ENCODE peak calls at places on chromosomes 4 and X, in six cellular contexts. A is SK-N-SH, Z is HL-60, Y is HepG2, U is A549, P is K562. F is an unnamed sample.

GRCh38 chr4:123107444-123108252 is 185.3 kb upstream of the NUDT6 start:
- DNase-seq in A (no peak), Z (no peak), Y (no peak), U (no peak), P (no peak), F (no peak)

GRCh38 chrX:118536687-118537461 is 41.3 kb downstream of the DOCK11 start:
- DNase-seq in A (peak; percentile 18), Z (no peak), Y (no peak), U (peak; percentile 14), P (peak; percentile 21), F (no peak)

GRCh38 chrX:63934791-63935190 is 149.8 kb upstream of the ARHGEF9 start:
- DNase-seq in A (no peak), Z (no peak), Y (no peak), U (no peak), P (no peak), F (no peak)

GRCh38 chr4:121693450-121693849 is 3.3 kb downstream of the ANXA5 start:
- DNase-seq in A (no peak), Z (no peak), Y (no peak), U (no peak), P (no peak), F (no peak)

GRCh38 chr4:118842055-118842454 is 6.1 kb upstream of the SEC24D start:
- DNase-seq in A (no peak), Z (no peak), Y (no peak), U (no peak), P (no peak), F (peak; percentile 68)

GRCh38 chrX:71542411-71542810 is 9.5 kb downstream of the OGT start:
- DNase-seq in A (no peak), Z (no peak), Y (no peak), U (no peak), P (no peak), F (no peak)

GRCh38 chr4:6402566-6403399 is 69.6 kb downstream of the PPP2R2C start:
- DNase-seq in A (no peak), Z (no peak), Y (no peak), U (no peak), P (no peak), F (no peak)

GRCh38 chrX:150897371-150898319 is 823 bp downstream of the CD99L2 start:
- DNase-seq in A (peak; percentile 34), Z (peak; percentile 7), Y (no peak), U (peak; percentile 24), P (peak; percentile 12), F (no peak)

GRCh38 chr4:28558871-28559270 is 1698.2 kb downstream of the STIM2 start:
- DNase-seq in A (no peak), Z (no peak), Y (no peak), U (no peak), P (no peak), F (no peak)

GRCh38 chrX:96244955-96245354 is 439.7 kb upstream of the DIAPH2 start:
- DNase-seq in A (no peak), Z (no peak), Y (peak; percentile 31), U (no peak), P (no peak), F (no peak)

GRCh38 chr4:70651864-70652506 is 14.3 kb downstream of the JCHAIN start:
- DNase-seq in A (peak; percentile 24), Z (no peak), Y (peak; percentile 27), U (peak; percentile 15), P (no peak), F (peak; percentile 52)

GRCh38 chr4:88188738-88189417 is 30.4 kb upstream of the ABCG2 start:
- DNase-seq in A (no peak), Z (no peak), Y (no peak), U (no peak), P (no peak), F (no peak)

GRCh38 chrX:41085105-41085882 is at the start of gene USP9X:
- DNase-seq in A (peak; percentile 93), Z (peak; percentile 90), Y (peak; percentile 66), U (peak; percentile 51), P (peak; percentile 79), F (peak; percentile 54)

GRCh38 chr4:14125375-14126129 is 498.0 kb upstream of the BOD1L1 start:
- DNase-seq in A (no peak), Z (peak; percentile 43), Y (no peak), U (no peak), P (no peak), F (no peak)

GRCh38 chrX:148580016-148580415 is 79.6 kb downstream of the AFF2 start:
- DNase-seq in A (no peak), Z (no peak), Y (no peak), U (no peak), P (no peak), F (no peak)

GRCh38 chr4:74364649-74365491 is at the start of gene EREG:
- DNase-seq in A (peak; percentile 23), Z (peak; percentile 16), Y (no peak), U (peak; percentile 33), P (peak; percentile 26), F (peak; percentile 74)

GRCh38 chr4:169611157-169611556 is 1.2 kb downstream of the NEK1 start:
- DNase-seq in A (no peak), Z (no peak), Y (no peak), U (no peak), P (no peak), F (no peak)

GRCh38 chrX:19670854-19671620 is 155.7 kb upstream of the MAP3K15 start:
- DNase-seq in A (peak; percentile 4), Z (no peak), Y (peak; percentile 79), U (peak; percentile 55), P (no peak), F (peak; percentile 79)

GRCh38 chrX:130118396-130118795 is 8.1 kb upstream of the ELF4 start:
- DNase-seq in A (no peak), Z (peak; percentile 23), Y (no peak), U (no peak), P (no peak), F (no peak)

GRCh38 chrX:39725114-39725513 is 372.6 kb downstream of the BCOR start:
- DNase-seq in A (no peak), Z (no peak), Y (no peak), U (no peak), P (no peak), F (no peak)

GRCh38 chr4:124173892-124174291 is 538.6 kb downstream of the ANKRD50 start:
- DNase-seq in A (no peak), Z (no peak), Y (no peak), U (no peak), P (no peak), F (no peak)

GRCh38 chr4:184330008-184330400 is 112.3 kb upstream of the ENPP6 start:
- DNase-seq in A (no peak), Z (peak; percentile 59), Y (no peak), U (no peak), P (no peak), F (no peak)

GRCh38 chr4:142840516-142841123 is 5.5 kb downstream of the INPP4B start:
- DNase-seq in A (peak; percentile 21), Z (no peak), Y (peak; percentile 3), U (no peak), P (no peak), F (peak; percentile 38)

GRCh38 chr4:38280323-38280706 is 320.1 kb downstream of the PTTG2 start:
- DNase-seq in A (no peak), Z (no peak), Y (no peak), U (no peak), P (no peak), F (no peak)

GRCh38 chr4:38279077-38279476 is 318.9 kb downstream of the PTTG2 start:
- DNase-seq in A (no peak), Z (no peak), Y (no peak), U (no peak), P (no peak), F (no peak)

GRCh38 chr4:38281416-38282071 is 321.3 kb downstream of the PTTG2 start:
- DNase-seq in A (no peak), Z (no peak), Y (no peak), U (no peak), P (no peak), F (no peak)

GRCh38 chr4:38278255-38278654 is 318.1 kb downstream of the PTTG2 start:
- DNase-seq in A (no peak), Z (no peak), Y (no peak), U (no peak), P (no peak), F (no peak)

GRCh38 chr4:38279650-38280322 is 319.6 kb downstream of the PTTG2 start:
- DNase-seq in A (no peak), Z (no peak), Y (no peak), U (no peak), P (no peak), F (no peak)
- TF ChIP-seq REST in A (no peak), Z (no peak), Y (no peak), U (no peak), P (no peak), F (no peak)

GRCh38 chrX:16771483-16772398 is 14.5 kb upstream of the TXLNG start:
- DNase-seq in A (peak; percentile 44), Z (no peak), Y (peak; percentile 86), U (peak; percentile 50), P (peak; percentile 64), F (peak; percentile 81)

GRCh38 chrX:16774746-16775145 is 11.5 kb upstream of the TXLNG start:
- DNase-seq in A (no peak), Z (no peak), Y (no peak), U (no peak), P (no peak), F (no peak)

GRCh38 chrX:16765618-16766017 is 20.6 kb upstream of the TXLNG start:
- DNase-seq in A (no peak), Z (no peak), Y (no peak), U (no peak), P (no peak), F (no peak)

GRCh38 chrX:16772460-16772859 is 13.8 kb upstream of the TXLNG start:
- DNase-seq in A (no peak), Z (no peak), Y (peak; percentile 70), U (no peak), P (no peak), F (peak; percentile 33)

GRCh38 chrX:16770970-16771482 is 15.2 kb upstream of the TXLNG start:
- DNase-seq in A (no peak), Z (no peak), Y (no peak), U (no peak), P (no peak), F (no peak)
- TF ChIP-seq REST in A (no peak), Z (no peak), Y (no peak), U (no peak), P (no peak), F (no peak)

GRCh38 chr4:98778206-98778605 is 119.8 kb upstream of the TSPAN5 start:
- DNase-seq in A (no peak), Z (no peak), Y (peak; percentile 87), U (peak; percentile 55), P (no peak), F (no peak)
- TF ChIP-seq REST in A (no peak), Z (no peak), Y (no peak), U (no peak), P (no peak), F (no peak)

GRCh38 chr4:76745264-76745663 is 152.7 kb downstream of the SOWAHB start:
- DNase-seq in A (no peak), Z (no peak), Y (no peak), U (no peak), P (no peak), F (no peak)

GRCh38 chr4:76749361-76749760 is 148.6 kb downstream of the SOWAHB start:
- DNase-seq in A (no peak), Z (no peak), Y (no peak), U (no peak), P (no peak), F (no peak)

GRCh38 chr4:76748649-76749048 is 149.3 kb downstream of the SOWAHB start:
- DNase-seq in A (peak; percentile 56), Z (peak; percentile 41), Y (peak; percentile 12), U (peak; percentile 13), P (no peak), F (no peak)

GRCh38 chr4:76750716-76751115 is 147.2 kb downstream of the SOWAHB start:
- DNase-seq in A (no peak), Z (no peak), Y (no peak), U (no peak), P (no peak), F (no peak)

GRCh38 chr4:76747613-76748012 is 150.3 kb downstream of the SOWAHB start:
- DNase-seq in A (no peak), Z (no peak), Y (no peak), U (no peak), P (no peak), F (no peak)
- TF ChIP-seq REST in A (no peak), Z (no peak), Y (no peak), U (no peak), P (no peak), F (no peak)

F was measured in HCT116.